ENCODE peak calls at places on chromosomes 16 and 17, in four cellular contexts. B is neural progenitor cell, I is A673, C is GM23248. J is an unnamed sample.

GRCh38 chr17:69060835-69061234 is at the start of gene ABCA9:
- DNase-seq in B (no peak), I (peak), C (peak), J (no peak)

GRCh38 chr17:65941500-65941899 is 250.4 kb downstream of the CEP112 start:
- DNase-seq in B (no peak), I (peak), C (peak), J (no peak)

GRCh38 chr17:63113167-63113566 is 147.1 kb downstream of the TANC2 start:
- DNase-seq in B (peak), I (peak), C (no peak), J (no peak)

GRCh38 chr17:27793168-27793905 is 7.0 kb downstream of the NOS2 start:
- DNase-seq in B (peak), I (peak), C (peak), J (peak)

GRCh38 chr17:44152875-44153274 is 11.1 kb downstream of the HROB start:
- DNase-seq in B (no peak), I (no peak), C (no peak), J (peak)

GRCh38 chr17:45996282-45996937 is 2.6 kb upstream of the STH start:
- DNase-seq in B (no peak), I (no peak), C (no peak), J (no peak)

GRCh38 chr16:728131-728889 is 1.4 kb downstream of the HAGHL start:
- DNase-seq in B (peak), I (peak), C (peak), J (peak)

GRCh38 chr16:25135239-25135878 is 23.8 kb downstream of the LCMT1 start:
- DNase-seq in B (no peak), I (peak), C (peak), J (peak)

GRCh38 chr17:80428796-80429195 is 13.8 kb downstream of the ENDOV start:
- DNase-seq in B (no peak), I (no peak), C (no peak), J (no peak)

GRCh38 chr17:75555679-75556153 is 30.2 kb downstream of the LLGL2 start:
- DNase-seq in B (no peak), I (no peak), C (no peak), J (no peak)

GRCh38 chr16:73473713-73474112 is 425.8 kb upstream of the ZFHX3 start:
- DNase-seq in B (no peak), I (no peak), C (no peak), J (no peak)

GRCh38 chr16:30139895-30140481 is 17.0 kb upstream of the MAPK3 start:
- DNase-seq in B (no peak), I (no peak), C (no peak), J (no peak)

GRCh38 chr17:82273327-82274133 is at the start of gene CSNK1D:
- DNase-seq in B (peak), I (peak), C (peak), J (peak)

GRCh38 chr17:61421460-61421859 is 21.8 kb downstream of the TBX2 start:
- DNase-seq in B (no peak), I (no peak), C (no peak), J (no peak)

GRCh38 chr16:8796469-8797363 is 723 bp downstream of the TMEM186 start:
- DNase-seq in B (no peak), I (no peak), C (peak), J (no peak)

GRCh38 chr17:29760771-29761682 is 138.3 kb upstream of the CORO6 start:
- DNase-seq in B (peak), I (peak), C (peak), J (peak)

GRCh38 chr16:71514476-71514875 is 11.8 kb upstream of the CHST4 start:
- DNase-seq in B (no peak), I (no peak), C (no peak), J (no peak)

GRCh38 chr17:78618264-78619066 is 41.3 kb upstream of the DNAH17 start:
- DNase-seq in B (no peak), I (no peak), C (peak), J (no peak)

GRCh38 chr16:69566437-69567030 is 768 bp downstream of the NFAT5 start:
- DNase-seq in B (peak), I (peak), C (peak), J (peak)

GRCh38 chr17:58680038-58680369 is 11.8 kb downstream of the TEX14 start:
- DNase-seq in B (no peak), I (no peak), C (no peak), J (no peak)

GRCh38 chr17:29933379-29933778 is 3.4 kb upstream of the SSH2 start:
- DNase-seq in B (peak), I (peak), C (peak), J (peak)

GRCh38 chr17:63641678-63642077 is 19.5 kb downstream of the MAP3K3 start:
- DNase-seq in B (no peak), I (no peak), C (no peak), J (no peak)

GRCh38 chr17:42457107-42457787 is 1.4 kb upstream of the ATP6V0A1 start:
- DNase-seq in B (no peak), I (no peak), C (peak), J (no peak)

GRCh38 chr17:56499799-56500388 is 93.6 kb upstream of the NOG start:
- DNase-seq in B (peak), I (peak), C (peak), J (peak)

GRCh38 chr16:695355-696089 is 5.3 kb upstream of the WDR24 start:
- DNase-seq in B (peak), I (peak), C (peak), J (peak)

GRCh38 chr16:19382084-19382801 is 35.4 kb upstream of the TMC5 start:
- DNase-seq in B (no peak), I (no peak), C (no peak), J (no peak)

GRCh38 chr17:45409659-45410076 is 23.0 kb downstream of the ARHGAP27 start:
- DNase-seq in B (no peak), I (no peak), C (no peak), J (no peak)

GRCh38 chr17:72717676-72718075 is 374.8 kb downstream of the SLC39A11 start:
- DNase-seq in B (no peak), I (no peak), C (no peak), J (no peak)

GRCh38 chr17:74274060-74274702 is at the start of gene DNAI2:
- DNase-seq in B (peak), I (no peak), C (no peak), J (no peak)
- TF ChIP-seq EZH2 in B (no peak), I (no peak), C (no peak), J (no peak)

GRCh38 chr17:76897023-76897422 is 28.8 kb downstream of the MGAT5B start:
- DNase-seq in B (no peak), I (no peak), C (no peak), J (no peak)

GRCh38 chr17:76902476-76902875 is 34.3 kb downstream of the MGAT5B start:
- DNase-seq in B (no peak), I (no peak), C (no peak), J (no peak)

GRCh38 chr17:76900723-76901122 is 32.5 kb downstream of the MGAT5B start:
- DNase-seq in B (no peak), I (no peak), C (no peak), J (no peak)

GRCh38 chr17:76901542-76902197 is 33.5 kb downstream of the MGAT5B start:
- DNase-seq in B (no peak), I (peak), C (no peak), J (no peak)

GRCh38 chr17:76899414-76899813 is 31.2 kb downstream of the MGAT5B start:
- DNase-seq in B (no peak), I (no peak), C (no peak), J (no peak)
- TF ChIP-seq EZH2 in B (no peak), I (no peak), C (no peak), J (no peak)

GRCh38 chr16:82865412-82865811 is 238.6 kb downstream of the CDH13 start:
- DNase-seq in B (no peak), I (no peak), C (no peak), J (no peak)

GRCh38 chr16:82864332-82865040 is 237.7 kb downstream of the CDH13 start:
- DNase-seq in B (no peak), I (no peak), C (no peak), J (no peak)

GRCh38 chr16:82862057-82862456 is 235.3 kb downstream of the CDH13 start:
- DNase-seq in B (no peak), I (no peak), C (no peak), J (no peak)

GRCh38 chr16:82867425-82867824 is 240.7 kb downstream of the CDH13 start:
- DNase-seq in B (no peak), I (no peak), C (no peak), J (peak)
- TF ChIP-seq EZH2 in B (no peak), I (no peak), C (no peak), J (no peak)

DNA sequence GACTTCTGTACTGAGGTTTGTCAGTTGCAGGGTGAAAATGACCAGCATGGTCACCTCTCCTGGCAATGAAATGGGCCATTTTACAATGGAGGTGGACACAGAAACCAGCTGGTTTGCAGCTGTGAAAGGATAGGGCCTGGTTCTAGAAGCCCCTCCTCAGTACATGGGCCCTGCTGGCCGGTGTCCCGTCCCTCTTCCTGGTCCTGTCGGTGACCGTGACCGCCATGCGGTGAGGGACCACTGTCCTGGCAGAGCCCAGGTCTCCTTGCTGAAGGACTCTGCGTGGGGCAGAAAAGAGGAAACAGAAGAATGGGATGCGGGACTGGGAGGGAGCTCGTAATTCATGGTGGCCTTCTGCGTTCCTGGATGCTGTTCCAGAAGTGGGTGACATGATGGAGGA is 76.0 kb upstream of the ZNF423 start:
- DNase-seq in B (no peak), I (no peak), C (no peak), J (no peak)
- TF ChIP-seq EZH2 in B (no peak), I (no peak), C (no peak), J (no peak)

GRCh38 chr17:48613862-48614694 is 1.0 kb downstream of the HOXB8 start:
- DNase-seq in B (peak), I (peak), C (peak), J (no peak)
- TF ChIP-seq EZH2 in B (peak), I (no peak), C (peak), J (peak)

GRCh38 chr17:35730400-35731005 is 936 bp upstream of the RASL10B start:
- DNase-seq in B (no peak), I (no peak), C (peak), J (no peak)

GRCh38 chr17:35731239-35731931 is at the start of gene RASL10B:
- DNase-seq in B (peak), I (peak), C (peak), J (no peak)

GRCh38 chr17:35733366-35733765 is 1.9 kb downstream of the RASL10B start:
- DNase-seq in B (no peak), I (no peak), C (no peak), J (no peak)

GRCh38 chr17:35732806-35733136 is 1.3 kb downstream of the RASL10B start:
- DNase-seq in B (no peak), I (no peak), C (no peak), J (no peak)

DNA sequence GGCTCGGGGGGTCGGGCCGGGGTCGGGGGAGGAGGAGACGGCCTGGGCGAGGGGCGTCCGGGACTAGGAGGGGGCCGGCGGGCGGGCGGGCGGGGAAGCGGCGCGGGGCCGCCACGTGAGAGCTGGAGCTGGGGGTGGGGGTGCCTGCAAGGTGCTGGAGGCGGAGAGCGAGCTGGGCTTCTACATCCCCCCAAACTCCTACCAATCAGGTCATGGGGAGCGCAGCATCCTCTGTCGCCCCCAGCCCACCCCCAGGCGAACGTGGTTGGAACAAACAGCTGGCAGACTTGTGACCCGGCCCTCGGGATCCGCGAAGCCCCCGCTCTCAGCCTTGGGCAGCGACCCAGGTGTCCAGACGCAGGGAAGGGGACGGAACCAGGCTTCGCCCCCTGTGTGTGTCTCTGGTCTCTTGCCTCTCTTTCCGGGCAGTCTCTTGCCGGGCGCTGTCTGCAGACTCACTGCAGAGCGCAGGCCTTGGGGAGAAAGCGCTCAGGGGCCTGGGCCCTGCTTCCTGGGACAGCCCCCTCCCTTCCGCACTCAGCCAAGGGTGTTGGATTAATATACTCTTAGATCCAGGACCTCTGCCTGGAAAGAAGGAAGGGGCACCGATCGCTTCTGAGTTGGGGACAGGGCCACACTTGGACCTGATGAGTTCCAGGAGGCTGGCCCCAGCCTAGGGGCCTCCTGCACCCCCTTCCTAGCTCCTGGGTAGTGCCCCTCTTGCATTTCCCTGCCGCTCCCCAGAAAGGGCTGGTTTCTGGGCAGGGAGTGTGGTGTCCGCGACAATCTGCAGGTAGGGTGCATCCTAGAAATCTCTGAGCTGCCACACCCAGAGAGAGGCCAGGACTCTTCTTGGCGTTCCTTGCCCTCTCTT is 730 bp downstream of the RASL10B start:
- DNase-seq in B (peak), I (no peak), C (peak), J (no peak)
- TF ChIP-seq EZH2 in B (no peak), I (no peak), C (no peak), J (no peak)

J was measured in mammary epithelial cell.